ENCODE peak calls at places on chromosome 2, in five cellular contexts. O, A, T, Y and H are unnamed samples.

GRCh38 chr2:45008296-45009129 is 739 bp downstream of the SIX2 start:
- DNase-seq in T (no peak), Y (no peak), A (no peak), O (peak), H (no peak)

GRCh38 chr2:44107974-44108373 is 60.7 kb upstream of the PPM1B start:
- DNase-seq in T (no peak), O (no peak), A (no peak), Y (no peak), H (no peak)

GRCh38 chr2:55112229-55113016 is 62.2 kb upstream of the RTN4 start:
- DNase-seq in Y (no peak), A (no peak), O (peak), T (no peak), H (no peak)

GRCh38 chr2:200089040-200089755 is 133.8 kb downstream of the MAIP1 start:
- DNase-seq in A (no peak), O (no peak), T (no peak), Y (no peak), H (no peak)

GRCh38 chr2:177148477-177149154 is 64.0 kb upstream of the HNRNPA3 start:
- DNase-seq in Y (peak), A (peak), T (no peak), O (peak), H (peak)

GRCh38 chr2:10408649-10409579 is 39.2 kb downstream of the ODC1 start:
- DNase-seq in Y (peak), A (peak), O (peak), T (peak), H (peak)

GRCh38 chr2:143996974-143997373 is 522.9 kb downstream of the ZEB2 start:
- DNase-seq in O (no peak), T (no peak), Y (no peak), A (no peak), H (no peak)

GRCh38 chr2:156110890-156111289 is 221.6 kb downstream of the NR4A2 start:
- DNase-seq in T (no peak), Y (no peak), O (no peak), A (peak), H (no peak)

GRCh38 chr2:73896362-73897239 is 3.8 kb downstream of the ACTG2 start:
- DNase-seq in T (no peak), Y (no peak), O (no peak), A (no peak), H (no peak)

GRCh38 chr2:59684101-59684770 is 869.2 kb downstream of the BCL11A start:
- DNase-seq in A (no peak), T (no peak), O (no peak), Y (no peak), H (no peak)

GRCh38 chr2:156986339-156986988 is 271.0 kb upstream of the GALNT5 start:
- DNase-seq in Y (no peak), T (no peak), O (no peak), A (peak), H (no peak)